ENCODE peak calls at places on chromosome 7, in ten cellular contexts. Z is stomach, K is esophagus squamous epithelium, J is HCT116, X is transverse colon, L is A549, T is prostate gland, N is heart left ventricle, R is H1, S is HepG2. Y is an unnamed sample.

GRCh38 chr7:44998153-44998871 is 1.7 kb upstream of the CCM2 start:
- DNase-seq in K (no peak), S (no peak), X (no peak), N (no peak), Z (no peak), J (no peak), L (no peak), R (no peak), T (no peak), Y (no peak)

GRCh38 chr7:128783143-128783799 is 7.7 kb upstream of the OPN1SW start:
- DNase-seq in K (no peak), Z (peak; percentile 56), X (peak; percentile 49), L (peak; percentile 77), S (peak; percentile 61), N (peak; percentile 86), R (peak; percentile 91), J (peak; percentile 8), T (peak; percentile 25), Y (peak; percentile 79)

GRCh38 chr7:16492513-16493062 is 27.1 kb upstream of the SOSTDC1 start:
- DNase-seq in X (no peak), T (no peak), N (no peak), Z (no peak), J (no peak), R (no peak), S (peak; percentile 90), L (no peak), K (no peak), Y (no peak)

GRCh38 chr7:18570890-18571478 is 75.4 kb downstream of the HDAC9 start:
- DNase-seq in T (peak; percentile 32), X (no peak), K (no peak), R (no peak), L (peak; percentile 40), S (peak; percentile 13), Z (no peak), J (peak; percentile 31), N (no peak), Y (no peak)

GRCh38 chr7:47669178-47669878 is 87.4 kb upstream of the TNS3 start:
- DNase-seq in T (no peak), K (peak; percentile 14), J (no peak), R (no peak), L (peak; percentile 61), S (peak; percentile 37), N (peak; percentile 52), Z (peak; percentile 74), X (peak; percentile 73), Y (peak; percentile 97)

GRCh38 chr7:151003572-151003971 is 12.8 kb downstream of the NOS3 start:
- DNase-seq in K (no peak), X (peak; percentile 35), Z (no peak), L (peak; percentile 40), R (no peak), S (no peak), T (no peak), N (no peak), J (no peak), Y (no peak)

GRCh38 chr7:84136336-84136735 is 58.3 kb downstream of the SEMA3A start:
- DNase-seq in L (no peak), Z (no peak), J (no peak), X (no peak), S (no peak), N (no peak), K (no peak), T (no peak), R (no peak), Y (no peak)

GRCh38 chr7:116052006-116052405 is 21.4 kb upstream of the TFEC start:
- DNase-seq in K (no peak), X (no peak), R (no peak), J (no peak), Z (no peak), S (no peak), N (no peak), L (no peak), T (no peak), Y (no peak)

GRCh38 chr7:22166928-22167327 is 190.0 kb downstream of the RAPGEF5 start:
- DNase-seq in K (no peak), R (no peak), T (no peak), J (no peak), Z (no peak), N (no peak), S (no peak), L (no peak), X (no peak), Y (no peak)
- TF ChIP-seq POLR2A in K (no peak), R (no peak), T (no peak), J (no peak), Z (no peak), N (no peak), S (no peak), L (no peak), X (no peak), Y (no peak)

GRCh38 chr7:2631924-2632716 is at the start of gene TTYH3:
- DNase-seq in L (no peak), R (no peak), K (no peak), T (no peak), Z (no peak), X (no peak), J (no peak), N (no peak), S (no peak), Y (peak; percentile 81)

GRCh38 chr7:2634265-2635145 is 2.7 kb downstream of the TTYH3 start:
- DNase-seq in X (no peak), N (no peak), T (no peak), K (no peak), S (no peak), J (no peak), Z (no peak), L (no peak), R (no peak), Y (no peak)

GRCh38 chr7:2635148-2635668 is 3.4 kb downstream of the TTYH3 start:
- DNase-seq in S (no peak), K (no peak), Z (no peak), X (no peak), L (no peak), N (no peak), R (no peak), J (no peak), T (no peak), Y (no peak)

GRCh38 chr7:2632717-2633537 is 1.1 kb downstream of the TTYH3 start:
- DNase-seq in J (peak; percentile 6), T (peak; percentile 37), S (no peak), L (peak; percentile 63), R (no peak), X (peak; percentile 65), K (no peak), Z (peak; percentile 52), N (peak; percentile 73), Y (peak; percentile 98)

DNA sequence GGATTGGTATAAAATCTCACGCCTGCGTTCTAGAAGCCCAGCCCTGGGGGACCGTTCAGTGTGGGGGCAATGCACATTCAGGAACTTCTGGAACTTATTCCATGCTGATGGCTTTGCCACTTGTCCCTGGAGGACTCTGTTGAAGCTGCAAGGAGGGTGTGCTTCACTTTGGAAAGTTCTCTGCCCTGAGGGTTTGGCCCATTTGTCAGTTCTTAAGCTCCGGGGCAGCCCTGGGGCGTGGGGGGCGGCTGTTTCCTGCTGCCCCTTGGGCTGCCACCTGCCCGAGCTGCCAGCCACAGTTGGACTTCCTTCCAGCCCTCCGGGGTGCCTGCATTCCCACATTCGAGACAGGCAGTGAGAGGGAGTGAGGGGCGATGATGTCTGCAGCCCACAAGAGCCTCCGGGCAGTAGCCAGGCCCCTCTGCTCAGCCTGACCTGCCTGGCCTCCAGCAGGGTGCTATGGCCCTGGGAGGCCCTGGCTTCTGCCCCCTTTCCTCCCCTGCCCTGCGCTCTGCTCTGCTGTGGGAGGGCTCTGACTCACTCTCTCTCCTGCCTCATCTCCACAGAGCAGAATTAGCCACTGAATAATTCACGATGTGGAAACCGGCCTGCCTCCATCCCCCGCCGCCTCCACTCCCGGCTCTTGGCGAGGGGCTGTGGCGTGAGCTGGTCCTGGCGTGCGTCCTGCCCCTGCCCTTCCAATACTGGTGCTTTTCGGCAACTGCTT is 1.9 kb downstream of the TTYH3 start:
- DNase-seq in L (peak; percentile 57), N (no peak), R (no peak), K (no peak), Z (no peak), X (no peak), S (peak; percentile 45), J (no peak), T (no peak), Y (peak; percentile 99)
- TF ChIP-seq POLR2A in L (peak; percentile 9), N (no peak), R (no peak), K (no peak), Z (no peak), X (no peak), S (no peak), J (no peak), T (peak; percentile 33), Y (peak; percentile 52)

GRCh38 chr7:32490127-32490796 is at the start of gene LSM5:
- DNase-seq in N (peak; percentile 92), Z (peak; percentile 89), S (peak; percentile 89), L (peak; percentile 97), J (peak; percentile 94), R (no peak), T (peak; percentile 91), K (peak; percentile 55), X (peak; percentile 93), Y (peak; percentile 84)
- TF ChIP-seq POLR2A in N (peak; percentile 38), Z (no peak), S (peak; percentile 89), L (peak; percentile 75), J (peak; percentile 20), R (peak; percentile 79), T (no peak), K (no peak), X (peak; percentile 26), Y (peak; percentile 83)

GRCh38 chr7:107167483-107168232 is 1.1 kb upstream of the HBP1 start:
- DNase-seq in J (peak; percentile 61), S (peak; percentile 74), Z (peak; percentile 53), X (no peak), T (peak; percentile 69), R (no peak), L (peak; percentile 86), N (no peak), K (no peak), Y (peak; percentile 43)

GRCh38 chr7:107170051-107170661 is 1.4 kb downstream of the HBP1 start:
- DNase-seq in X (no peak), T (no peak), N (no peak), K (no peak), S (no peak), L (no peak), J (no peak), Z (no peak), R (no peak), Y (no peak)

GRCh38 chr7:107169120-107170050 is 582 bp downstream of the HBP1 start:
- DNase-seq in X (peak; percentile 96), S (peak; percentile 95), L (peak; percentile 96), K (peak; percentile 59), R (peak; percentile 90), T (peak; percentile 98), N (peak; percentile 97), J (peak; percentile 92), Z (peak; percentile 97), Y (peak; percentile 84)

GRCh38 chr7:107166702-107167426 is 1.9 kb upstream of the HBP1 start:
- DNase-seq in L (no peak), S (no peak), R (no peak), Z (no peak), T (no peak), N (no peak), X (no peak), K (no peak), J (no peak), Y (no peak)

DNA sequence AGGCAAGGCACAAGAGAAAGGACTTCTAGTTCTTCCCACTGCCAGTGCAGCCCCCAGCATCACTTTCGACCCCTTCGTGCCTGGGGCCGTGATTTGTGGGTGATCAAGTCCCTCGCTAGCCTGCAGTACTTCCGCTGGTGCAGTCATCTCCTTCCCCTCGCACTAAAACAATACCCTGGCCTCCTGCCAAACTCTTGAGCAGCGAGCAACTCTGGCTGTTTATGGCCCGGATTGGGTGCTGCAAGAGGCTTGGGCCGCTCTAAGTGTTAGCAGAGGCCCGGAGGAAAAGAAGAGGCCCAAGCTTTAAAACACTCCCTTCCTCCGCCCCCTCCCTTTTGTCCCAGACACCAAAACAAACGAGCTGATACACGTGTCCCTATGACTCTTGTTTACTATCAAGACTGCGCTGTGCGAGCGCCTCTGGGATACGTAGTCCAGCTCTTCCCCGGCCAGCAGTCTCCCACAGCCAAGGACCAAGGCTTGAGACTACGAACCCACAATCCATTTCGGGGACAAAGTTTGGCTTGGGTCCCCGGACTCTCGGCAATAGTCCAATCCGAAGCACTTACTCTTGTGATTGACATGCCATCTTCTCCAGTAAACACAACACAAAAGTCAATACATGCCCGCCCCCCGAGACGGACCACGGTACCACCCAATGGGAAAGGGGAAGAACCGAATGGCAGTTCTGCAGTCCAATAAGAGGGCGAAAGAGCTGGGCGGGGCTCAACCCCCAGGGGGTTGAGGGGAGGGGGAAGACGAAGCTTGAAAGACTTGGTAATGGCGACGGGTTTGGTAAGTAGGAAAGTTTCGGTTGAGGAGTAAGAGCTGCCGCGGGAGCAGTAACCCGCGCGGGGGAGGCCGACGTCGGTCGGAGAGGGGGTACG is at the start of gene HBP1:
- DNase-seq in S (peak; percentile 100), T (peak; percentile 100), R (peak; percentile 100), Z (peak; percentile 99), N (peak; percentile 99), L (peak; percentile 100), X (peak; percentile 99), K (peak; percentile 100), J (peak; percentile 100), Y (peak; percentile 78)
- TF ChIP-seq POLR2A in S (peak; percentile 67), T (peak; percentile 89), R (peak; percentile 66), Z (peak; percentile 89), N (peak; percentile 72), L (no peak), X (peak; percentile 71), K (no peak), J (no peak), Y (peak; percentile 23)